ENCODE peak calls at places on chromosomes 12 and 14, in six cellular contexts. P is stimulated activated naive CD8-positive, alpha-beta T cell treated with anti-CD3 and anti-CD28 coated beads, Interleukin-15, Interleukin-2, amounts not matched to agents 100 U/mL and 50 U/mL, for 24 hours; J is activated naive CD4-positive, alpha-beta T cell; V is pancreas; H is Kasumi-1; I is activated naive CD8-positive, alpha-beta T cell treated with anti-CD3 and anti-CD28 coated beads, Interleukin-2, amount 50 U/mL, for 24 hours. S is an unnamed sample.

GRCh38 chr12:1047898-1048660 is 57.1 kb downstream of the ERC1 start:
- DNase-seq in J (no peak), I (no peak), P (no peak), V (no peak), H (peak; percentile 18), S (no peak)

GRCh38 chr14:74636424-74637183 is 24.6 kb upstream of the LTBP2 start:
- DNase-seq in P (no peak), H (no peak), J (no peak), I (no peak), V (no peak), S (no peak)

GRCh38 chr12:68272732-68273131 is 19.3 kb upstream of the IL22 start:
- DNase-seq in P (no peak), J (no peak), V (no peak), I (no peak), H (no peak), S (no peak)

GRCh38 chr14:88870777-88871176 is 46.3 kb downstream of the TTC8 start:
- DNase-seq in H (no peak), J (no peak), I (no peak), V (no peak), P (no peak), S (no peak)

GRCh38 chr12:124039276-124039675 is 66.3 kb downstream of the ZNF664 start:
- DNase-seq in J (no peak), H (no peak), P (no peak), I (no peak), V (peak; percentile 64), S (no peak)

GRCh38 chr12:52546126-52546525 is 6.8 kb downstream of the KRT71 start:
- DNase-seq in P (no peak), V (no peak), H (no peak), I (no peak), J (no peak), S (no peak)

GRCh38 chr12:57368349-57369095 is 62.3 kb downstream of the R3HDM2 start:
- DNase-seq in P (no peak), H (no peak), V (peak; percentile 15), I (no peak), J (no peak), S (peak; percentile 28)

GRCh38 chr14:64701660-64702059 is 2.6 kb upstream of the PLEKHG3 start:
- DNase-seq in P (no peak), H (no peak), J (no peak), I (no peak), V (no peak), S (peak; percentile 0)

GRCh38 chr12:6956332-6956727 is 5.2 kb downstream of the PTPN6 start:
- DNase-seq in V (no peak), H (no peak), J (no peak), P (peak; percentile 69), I (peak; percentile 62), S (no peak)

GRCh38 chr12:3364661-3365264 is 126.2 kb upstream of the PRMT8 start:
- DNase-seq in P (no peak), H (no peak), V (peak; percentile 37), I (no peak), J (no peak), S (no peak)

GRCh38 chr12:89706551-89707348 is 1.9 kb downstream of the ATP2B1 start:
- DNase-seq in I (no peak), J (no peak), V (no peak), H (no peak), P (peak; percentile 9), S (peak; percentile 26)